ENCODE peak calls at places on chromosomes 7 and 10, in eight cellular contexts. K is germinal center; W is HEK293T; Q is activated T-helper 1 cell treated with anti-CD3 and anti-CD28 coated beads, Interleukin-12 subunit alpha, Interleukin-12 subunit beta, Interleukin-2, Interleukin-4 antibody, amounts not matched to agents 30 ng/mL and 10 ng/mL and 1 ng/mL, durations not matched to agents 14 hours and 24 hours and 36 hours; U is EL; L is nephron progenitor cell; B is nucleus accumbens; M is ACHN. G is an unnamed sample.
A peak's percentile ranks its signal among the peaks of the same experiment; 100 is the strongest.

GRCh38 chr7:22712999-22713398 is 14.0 kb upstream of the IL6 start:
- DNase-seq in Q (no peak), B (no peak), W (no peak), K (no peak), L (no peak), M (no peak), U (no peak), G (no peak)

GRCh38 chr7:29609162-29610030 is 45.8 kb downstream of the PRR15 start:
- DNase-seq in W (peak; percentile 72), M (peak; percentile 46), K (peak; percentile 13), Q (no peak), L (peak; percentile 36), B (no peak), U (peak; percentile 63), G (peak; percentile 60)

GRCh38 chr10:118753331-118753730 is 1.4 kb downstream of the CACUL1 start:
- DNase-seq in M (no peak), K (no peak), L (no peak), B (no peak), U (peak; percentile 13), Q (no peak), W (no peak), G (peak; percentile 30)

GRCh38 chr7:136123352-136123751 is 146.2 kb upstream of the MTPN start:
- DNase-seq in Q (no peak), U (no peak), M (no peak), B (no peak), L (no peak), K (no peak), W (no peak), G (no peak)

GRCh38 chr7:26618458-26618857 is 245.9 kb downstream of the SKAP2 start:
- DNase-seq in U (no peak), L (no peak), W (no peak), K (no peak), M (no peak), Q (no peak), B (no peak), G (no peak)

GRCh38 chr7:157442456-157442855 is 105.7 kb downstream of the DNAJB6 start:
- DNase-seq in M (no peak), W (no peak), B (no peak), L (no peak), U (no peak), K (no peak), Q (no peak), G (no peak)

GRCh38 chr7:101953248-101953819 is 135.9 kb downstream of the CUX1 start:
- DNase-seq in W (no peak), Q (no peak), B (no peak), L (no peak), K (no peak), U (peak; percentile 58), M (no peak), G (peak; percentile 55)

GRCh38 chr7:42678315-42678714 is 233.6 kb downstream of the C7orf25 start:
- DNase-seq in M (no peak), B (no peak), W (no peak), L (no peak), U (no peak), Q (no peak), K (no peak), G (peak; percentile 23)

GRCh38 chr7:156039971-156040677 is 227.9 kb upstream of the SHH start:
- DNase-seq in W (no peak), K (no peak), U (no peak), B (no peak), L (no peak), Q (no peak), M (no peak), G (no peak)

G was measured in astrocyte of the hippocampus.